ENCODE peak calls at places on chromosome 13, in seven cellular contexts. K is astrocyte, R is mammary epithelial cell, O is neural progenitor cell, G is GM23248, J is keratinocyte, L is PC-3. T is an unnamed sample.

GRCh38 chr13:47484564-47484963 is 516.5 kb downstream of the SUCLA2 start:
- DNase-seq in K (peak), R (peak), O (no peak), G (peak), J (no peak), L (peak), T (peak)

GRCh38 chr13:114090476-114090875 is 41.9 kb downstream of the RASA3 start:
- DNase-seq in K (no peak), R (no peak), O (no peak), G (no peak), J (no peak), L (no peak), T (no peak)

GRCh38 chr13:31261241-31261640 is 61.5 kb downstream of the B3GLCT start:
- DNase-seq in K (no peak), R (peak), O (no peak), G (no peak), J (no peak), L (peak), T (no peak)

GRCh38 chr13:39379118-39379517 is 223.9 kb downstream of the LHFPL6 start:
- DNase-seq in K (no peak), R (no peak), O (no peak), G (no peak), J (no peak), L (no peak), T (no peak)

GRCh38 chr13:85864963-85865530 is 65.8 kb upstream of the SLITRK6 start:
- DNase-seq in K (peak), R (peak), O (peak), G (peak), J (no peak), L (peak), T (peak)

GRCh38 chr13:73702419-73703071 is 431.7 kb downstream of the KLF12 start:
- DNase-seq in K (no peak), R (peak), O (no peak), G (no peak), J (no peak), L (peak), T (no peak)

GRCh38 chr13:51935326-51936171 is 73.8 kb downstream of the CCDC70 start:
- DNase-seq in K (no peak), R (peak), O (peak), G (peak), J (no peak), L (peak), T (peak)

GRCh38 chr13:96898855-96899254 is 95.4 kb downstream of the OXGR1 start:
- DNase-seq in K (no peak), R (no peak), O (peak), G (no peak), J (no peak), L (no peak), T (no peak)

GRCh38 chr13:91894311-91894710 is 495.9 kb downstream of the GPC5 start:
- DNase-seq in K (peak), R (no peak), O (no peak), G (no peak), J (no peak), L (no peak), T (peak)

GRCh38 chr13:54185785-54186184 is 1157.2 kb downstream of the OLFM4 start:
- DNase-seq in K (no peak), R (no peak), O (peak), G (no peak), J (no peak), L (peak), T (no peak)

GRCh38 chr13:32201809-32202208 is 113.4 kb downstream of the ZAR1L start:
- DNase-seq in K (no peak), R (no peak), O (no peak), G (no peak), J (no peak), L (no peak), T (no peak)

GRCh38 chr13:31236211-31236786 is 36.5 kb downstream of the B3GLCT start:
- DNase-seq in K (peak), R (peak), O (peak), G (peak), J (no peak), L (peak), T (peak)

GRCh38 chr13:39765801-39766463 is 110.5 kb downstream of the COG6 start:
- DNase-seq in K (peak), R (peak), O (peak), G (peak), J (no peak), L (peak), T (peak)

GRCh38 chr13:111359237-111359915 is 38.9 kb downstream of the TEX29 start:
- DNase-seq in K (no peak), R (no peak), O (peak), G (peak), J (no peak), L (no peak), T (peak)

GRCh38 chr13:51258612-51259358 is 36.6 kb downstream of the FAM124A start:
- DNase-seq in K (no peak), R (no peak), O (no peak), G (no peak), J (no peak), L (no peak), T (no peak)

GRCh38 chr13:69657676-69658075 is 449.9 kb upstream of the ATXN8OS start:
- DNase-seq in K (no peak), R (no peak), O (no peak), G (no peak), J (no peak), L (no peak), T (no peak)

GRCh38 chr13:62014299-62014698 is 598.6 kb upstream of the PCDH20 start:
- DNase-seq in K (no peak), R (no peak), O (no peak), G (no peak), J (no peak), L (peak), T (peak)

GRCh38 chr13:44050450-44051063 is 170.9 kb downstream of the LACC1 start:
- DNase-seq in K (no peak), R (peak), O (no peak), G (peak), J (no peak), L (peak), T (peak)

GRCh38 chr13:19178901-19179593 is 2.6 kb downstream of the TUBA3C start:
- DNase-seq in K (no peak), R (no peak), O (no peak), G (no peak), J (no peak), L (no peak), T (no peak)

GRCh38 chr13:76795701-76796695 is 90.2 kb downstream of the KCTD12 start:
- DNase-seq in K (no peak), R (no peak), O (no peak), G (no peak), J (no peak), L (peak), T (no peak)

GRCh38 chr13:56850852-56851251 is 289.9 kb upstream of the PRR20A start:
- DNase-seq in K (no peak), R (no peak), O (no peak), G (no peak), J (no peak), L (no peak), T (no peak)

GRCh38 chr13:26515721-26516120 is 41.8 kb upstream of the WASF3 start:
- DNase-seq in K (no peak), R (no peak), O (peak), G (no peak), J (no peak), L (no peak), T (no peak)

GRCh38 chr13:110813646-110814624 is 100.4 kb downstream of the ING1 start:
- DNase-seq in K (no peak), R (no peak), O (no peak), G (no peak), J (no peak), L (no peak), T (no peak)

GRCh38 chr13:46058268-46058667 is 5.7 kb upstream of the ZC3H13 start:
- DNase-seq in K (no peak), R (peak), O (no peak), G (no peak), J (no peak), L (no peak), T (no peak)

GRCh38 chr13:25046985-25047660 is 48.8 kb upstream of the PABPC3 start:
- DNase-seq in K (peak), R (peak), O (peak), G (peak), J (no peak), L (no peak), T (peak)
- TF ChIP-seq EZH2 in K (no peak), R (no peak), O (peak), G (peak), J (peak), L (no peak), T (peak)

GRCh38 chr13:49792550-49793324 is at the start of gene KPNA3:
- DNase-seq in K (peak), R (peak), O (peak), G (peak), J (peak), L (peak), T (peak)
- H2AFZ ChIP-seq in K (peak), R (peak), O (peak), G (peak), J (peak), L (peak), T (peak)

GRCh38 chr13:99176309-99177276 is 24.1 kb upstream of the UBAC2 start:
- DNase-seq in K (no peak), R (peak), O (peak), G (peak), J (no peak), L (peak), T (peak)

GRCh38 chr13:99178636-99179035 is 22.0 kb upstream of the UBAC2 start:
- DNase-seq in K (no peak), R (no peak), O (no peak), G (no peak), J (no peak), L (no peak), T (no peak)

GRCh38 chr13:99182439-99182838 is 18.2 kb upstream of the UBAC2 start:
- DNase-seq in K (no peak), R (no peak), O (no peak), G (no peak), J (no peak), L (no peak), T (no peak)

GRCh38 chr13:99174533-99175100 is 26.0 kb upstream of the UBAC2 start:
- DNase-seq in K (no peak), R (no peak), O (no peak), G (peak), J (no peak), L (no peak), T (no peak)

GRCh38 chr13:99179460-99179859 is 21.2 kb upstream of the UBAC2 start:
- DNase-seq in K (no peak), R (no peak), O (no peak), G (no peak), J (no peak), L (no peak), T (no peak)
- H3K9ac ChIP-seq in K (no peak), R (no peak), O (no peak), G (no peak), J (no peak), L (no peak), T (no peak)

DNA sequence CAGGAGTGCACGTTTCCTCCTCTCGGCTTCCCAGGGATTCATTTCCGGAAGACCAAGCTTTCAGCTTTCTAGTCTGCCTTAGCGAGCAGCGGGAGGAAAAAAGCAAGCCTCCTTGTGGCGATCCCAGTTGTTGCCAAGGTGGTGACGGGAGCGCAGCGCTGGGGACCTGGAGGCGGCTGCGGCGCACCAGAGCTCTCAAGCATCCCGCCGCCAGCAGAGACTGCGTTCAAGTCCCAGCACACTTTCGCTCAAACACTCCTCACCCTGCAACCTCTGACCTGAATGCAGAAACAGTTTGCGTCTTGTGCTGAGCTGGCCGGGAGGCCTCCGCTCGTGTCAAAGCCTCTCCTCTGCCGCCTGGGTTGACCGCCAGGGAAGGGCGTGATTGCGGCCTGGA is 4.9 kb downstream of the GSX1 start:
- DNase-seq in K (no peak), R (peak), O (peak), G (peak), J (no peak), L (peak), T (peak)
- TF ChIP-seq EZH2 in K (no peak), R (no peak), O (peak), G (no peak), J (peak), L (no peak), T (peak)

GRCh38 chr13:23922005-23922932 is 25.0 kb upstream of the C1QTNF9B start:
- DNase-seq in K (peak), R (no peak), O (no peak), G (peak), J (no peak), L (no peak), T (no peak)
- H2AFZ ChIP-seq in K (no peak), R (no peak), O (no peak), G (no peak), J (no peak), L (no peak), T (no peak)

GRCh38 chr13:33547035-33547434 is 261.5 kb upstream of the STARD13 start:
- DNase-seq in K (no peak), R (no peak), O (no peak), G (no peak), J (no peak), L (peak), T (peak)
- H3K9ac ChIP-seq in K (no peak), R (no peak), O (no peak), G (no peak), J (no peak), L (no peak), T (no peak)

GRCh38 chr13:27921961-27922910 is 2.4 kb downstream of the PDX1 start:
- DNase-seq in K (no peak), R (no peak), O (peak), G (no peak), J (no peak), L (no peak), T (no peak)

GRCh38 chr13:27923794-27924528 is 4.2 kb downstream of the PDX1 start:
- DNase-seq in K (no peak), R (no peak), O (peak), G (no peak), J (no peak), L (no peak), T (no peak)

GRCh38 chr13:27921421-27921960 is 1.7 kb downstream of the PDX1 start:
- DNase-seq in K (no peak), R (no peak), O (peak), G (no peak), J (no peak), L (no peak), T (no peak)

GRCh38 chr13:27924529-27925141 is 4.8 kb downstream of the PDX1 start:
- DNase-seq in K (no peak), R (no peak), O (peak), G (no peak), J (no peak), L (no peak), T (no peak)

GRCh38 chr13:27922974-27923612 is 3.3 kb downstream of the PDX1 start:
- DNase-seq in K (no peak), R (no peak), O (no peak), G (no peak), J (no peak), L (no peak), T (no peak)
- TF ChIP-seq EZH2 in K (no peak), R (no peak), O (no peak), G (peak), J (no peak), L (no peak), T (no peak)

DNA sequence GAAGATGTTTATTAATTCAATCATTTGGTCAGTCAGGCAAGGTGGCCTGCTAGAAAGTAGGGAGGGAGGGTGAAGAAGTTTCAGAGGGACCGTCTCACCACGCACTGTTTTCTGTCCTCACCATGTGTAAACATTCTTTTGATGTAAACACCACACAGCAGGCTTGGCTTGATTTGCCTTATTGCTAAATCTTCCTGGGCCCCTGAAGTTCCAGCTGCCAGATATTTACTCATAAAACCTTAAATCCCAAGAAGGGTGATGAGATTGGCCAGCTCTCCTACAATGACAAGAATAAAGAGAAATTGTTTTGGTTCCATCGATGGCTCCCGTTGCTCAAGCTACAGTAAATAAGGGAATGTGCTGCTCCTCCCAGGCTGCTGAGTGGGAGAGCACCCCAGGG is 198.2 kb upstream of the TMTC4 start:
- DNase-seq in K (no peak), R (no peak), O (no peak), G (no peak), J (no peak), L (no peak), T (no peak)
- H2AFZ ChIP-seq in K (no peak), R (no peak), O (peak), G (no peak), J (no peak), L (no peak), T (no peak)

DNA sequence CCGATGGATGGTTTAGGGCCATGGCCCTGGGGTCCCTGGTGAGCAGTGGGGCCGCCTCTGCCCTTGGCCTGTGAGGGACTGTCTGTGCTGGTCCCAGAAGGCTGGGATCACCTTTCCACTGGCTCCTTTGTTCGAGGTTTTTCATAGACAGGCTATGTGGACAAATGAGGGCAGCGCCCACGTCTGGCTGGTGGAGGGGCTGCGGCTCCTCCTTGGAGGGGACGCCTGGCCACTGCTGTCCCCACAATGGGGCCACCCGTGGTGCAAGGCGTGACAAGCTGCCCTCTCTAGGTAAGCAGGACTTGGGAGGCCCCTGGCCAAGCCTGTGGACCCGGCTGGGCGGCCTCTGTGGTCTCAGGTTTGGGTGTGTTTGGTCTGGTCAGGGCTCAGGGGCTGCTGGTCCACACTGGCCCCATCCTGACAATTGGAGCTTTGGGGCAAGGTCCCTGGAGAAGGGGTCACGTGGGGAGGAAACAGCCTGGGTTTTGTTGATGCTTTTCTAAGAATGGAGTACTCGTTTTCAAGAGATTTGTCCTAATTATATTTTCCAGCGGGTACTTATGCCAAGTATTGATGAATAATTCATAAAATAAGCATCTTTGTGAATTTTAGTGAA is 33.3 kb downstream of the MCF2L start:
- DNase-seq in K (no peak), R (no peak), O (peak), G (no peak), J (no peak), L (no peak), T (no peak)
- H3K9ac ChIP-seq in K (no peak), R (no peak), O (no peak), G (no peak), J (no peak), L (no peak), T (no peak)

DNA sequence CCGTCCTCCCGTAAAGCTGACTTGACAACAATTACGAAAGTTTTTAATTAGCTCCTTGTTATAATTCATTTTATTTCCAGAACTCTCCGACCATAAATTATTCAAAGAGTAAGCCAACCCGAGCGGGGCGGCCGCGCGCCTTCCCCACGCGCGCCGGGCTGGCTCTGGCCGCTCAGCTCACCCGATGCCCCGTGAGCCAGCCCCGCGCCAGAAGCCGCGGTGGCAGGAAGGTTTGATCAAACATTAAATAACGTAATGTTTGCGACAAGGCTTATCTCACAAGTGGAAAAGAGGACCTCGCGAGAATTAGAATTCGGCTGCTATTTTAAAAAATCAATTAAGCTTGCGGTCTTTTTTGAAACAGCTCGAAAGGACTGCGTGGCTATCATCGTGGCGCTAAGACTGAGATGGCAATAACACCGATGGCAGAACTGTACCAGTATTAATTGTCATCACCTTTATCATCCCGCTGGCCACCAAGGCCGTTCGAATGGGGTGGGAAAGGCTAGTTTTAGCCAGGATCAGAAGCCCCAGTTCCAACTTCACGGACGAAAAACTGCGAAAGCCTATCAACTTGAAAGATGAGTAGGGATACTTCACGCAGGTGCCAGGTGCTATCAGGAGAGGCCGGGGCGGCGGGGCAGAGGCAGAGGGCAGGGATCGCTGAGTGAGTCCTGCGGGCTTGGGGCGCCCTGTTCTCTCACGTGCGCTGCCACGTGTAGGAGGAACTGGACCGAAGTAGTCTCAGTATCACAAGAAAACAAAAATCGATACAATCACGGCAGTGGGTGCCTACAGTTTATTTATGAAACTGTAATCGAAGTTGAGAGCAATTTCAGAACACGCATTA is 6.4 kb downstream of the POU4F1 start:
- DNase-seq in K (no peak), R (no peak), O (peak), G (no peak), J (no peak), L (no peak), T (peak)
- TF ChIP-seq EZH2 in K (peak), R (peak), O (peak), G (peak), J (no peak), L (no peak), T (peak)